ENCODE peak calls at places on chromosomes 2 and 18, in four cellular contexts. O is mammary epithelial cell, M is GM12864, S is PC-3. P is an unnamed sample.

GRCh38 chr2:226556050-226556449 is 243.6 kb downstream of the IRS1 start:
- DNase-seq in M (no peak), S (no peak), O (no peak), P (no peak)

GRCh38 chr2:172783091-172783898 is 47.6 kb downstream of the RAPGEF4 start:
- DNase-seq in O (peak; percentile 97), S (peak; percentile 94), M (no peak), P (no peak)

GRCh38 chr18:78459646-78460045 is 520.0 kb upstream of the SALL3 start:
- DNase-seq in S (no peak), M (no peak), O (no peak), P (no peak)

GRCh38 chr2:219314804-219315468 is 5.7 kb upstream of the PTPRN start:
- DNase-seq in M (no peak), O (no peak), S (peak; percentile 36), P (no peak)

GRCh38 chr18:22509423-22509822 is 91.7 kb upstream of the CTAGE1 start:
- DNase-seq in M (no peak), O (no peak), S (no peak), P (no peak)

GRCh38 chr2:120251863-120252206 is 817 bp upstream of the RALB start:
- DNase-seq in O (no peak), S (no peak), M (no peak), P (no peak)

GRCh38 chr18:34806527-34806926 is 96.4 kb downstream of the DTNA start:
- DNase-seq in O (no peak), M (no peak), S (no peak), P (no peak)

GRCh38 chr2:130332271-130333073 is 10.2 kb upstream of the IMP4 start:
- DNase-seq in O (peak; percentile 82), M (no peak), S (peak; percentile 84), P (peak; percentile 86)

GRCh38 chr18:60259052-60259681 is 113.4 kb downstream of the MC4R start:
- DNase-seq in S (peak; percentile 59), M (no peak), O (peak; percentile 6), P (no peak)

GRCh38 chr2:234823877-234824376 is 127.9 kb upstream of the SH3BP4 start:
- DNase-seq in O (peak; percentile 56), M (no peak), S (peak; percentile 92), P (no peak)

GRCh38 chr2:219175928-219176817 is 552 bp downstream of the CNPPD1 start:
- DNase-seq in O (peak; percentile 33), M (no peak), S (peak; percentile 26), P (peak; percentile 46)

GRCh38 chr2:100875516-100876230 is 55.7 kb downstream of the NPAS2 start:
- DNase-seq in S (no peak), O (no peak), M (no peak), P (no peak)

GRCh38 chr2:174326880-174327558 is 7.7 kb upstream of the SP9 start:
- DNase-seq in S (no peak), O (no peak), M (no peak), P (peak; percentile 53)

GRCh38 chr2:238286551-238286950 is 1.9 kb downstream of the PER2 start:
- DNase-seq in S (peak; percentile 73), O (peak; percentile 86), M (no peak), P (no peak)

GRCh38 chr2:10552220-10552870 is 104.2 kb upstream of the ODC1 start:
- DNase-seq in S (peak; percentile 78), M (no peak), O (no peak), P (no peak)

GRCh38 chr18:60654298-60654697 is 281.7 kb upstream of the MC4R start:
- DNase-seq in S (no peak), O (no peak), M (no peak), P (no peak)

GRCh38 chr2:219131327-219131726 is 29.3 kb downstream of the NHEJ1 start:
- DNase-seq in S (peak; percentile 56), M (no peak), O (no peak), P (no peak)

GRCh38 chr2:131029812-131030211 is 63.4 kb downstream of the FAM168B start:
- DNase-seq in O (no peak), M (no peak), S (no peak), P (no peak)

GRCh38 chr18:59877366-59877765 is 22.4 kb upstream of the PMAIP1 start:
- DNase-seq in M (no peak), O (no peak), S (no peak), P (no peak)

GRCh38 chr18:57906852-57907251 is 103.7 kb upstream of the ATP8B1 start:
- DNase-seq in S (peak; percentile 18), O (peak; percentile 27), M (no peak), P (no peak)
- TF ChIP-seq CTCF in S (peak; percentile 37), O (peak; percentile 5), M (peak; percentile 38), P (no peak)

GRCh38 chr2:64636105-64636873 is 17.4 kb downstream of the SERTAD2 start:
- DNase-seq in M (peak; percentile 78), S (no peak), O (no peak), P (peak; percentile 78)
- TF ChIP-seq CTCF in M (no peak), S (no peak), O (no peak), P (no peak)

GRCh38 chr2:37085731-37086147 is 1.4 kb downstream of the GPATCH11 start:
- DNase-seq in O (peak; percentile 51), S (peak; percentile 73), M (no peak), P (no peak)
- TF ChIP-seq CTCF in O (no peak), S (no peak), M (no peak), P (no peak)

DNA sequence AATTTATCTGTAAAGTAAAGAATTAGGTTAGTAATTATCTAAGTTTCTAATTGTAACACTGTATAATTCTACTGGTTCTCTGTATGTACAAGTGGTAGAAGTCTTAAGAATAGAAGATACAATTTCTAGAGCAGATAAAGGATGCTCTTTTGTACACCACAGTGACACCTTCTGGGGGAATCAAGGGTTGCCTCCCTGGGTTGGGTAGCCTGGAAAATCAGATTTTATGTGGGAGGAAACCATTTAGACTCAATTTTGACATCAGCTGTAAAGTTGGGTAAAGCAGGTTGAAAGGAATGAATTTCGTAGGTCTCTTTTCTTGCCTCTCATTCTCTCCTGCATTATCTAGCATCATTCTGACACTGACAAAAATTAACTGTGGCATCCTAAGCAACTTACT is 354.8 kb downstream of the DCC start:
- DNase-seq in M (no peak), S (peak; percentile 27), O (no peak), P (no peak)
- TF ChIP-seq CTCF in M (peak; percentile 36), S (peak; percentile 49), O (peak; percentile 48), P (peak; percentile 16)

GRCh38 chr2:41873102-41873501 is 174.7 kb upstream of the PKDCC start:
- DNase-seq in M (no peak), S (no peak), O (no peak), P (no peak)

GRCh38 chr2:41872646-41873045 is 175.2 kb upstream of the PKDCC start:
- DNase-seq in M (no peak), O (no peak), S (no peak), P (no peak)

GRCh38 chr2:41870257-41870570 is 177.6 kb upstream of the PKDCC start:
- DNase-seq in S (no peak), M (no peak), O (no peak), P (no peak)

GRCh38 chr2:41869542-41870256 is 178.1 kb upstream of the PKDCC start:
- DNase-seq in M (peak; percentile 19), O (peak; percentile 23), S (peak; percentile 79), P (peak; percentile 76)

GRCh38 chr2:41870948-41871522 is 176.8 kb upstream of the PKDCC start:
- DNase-seq in S (no peak), O (no peak), M (no peak), P (no peak)
- TF ChIP-seq CTCF in S (no peak), O (no peak), M (no peak), P (no peak)

DNA sequence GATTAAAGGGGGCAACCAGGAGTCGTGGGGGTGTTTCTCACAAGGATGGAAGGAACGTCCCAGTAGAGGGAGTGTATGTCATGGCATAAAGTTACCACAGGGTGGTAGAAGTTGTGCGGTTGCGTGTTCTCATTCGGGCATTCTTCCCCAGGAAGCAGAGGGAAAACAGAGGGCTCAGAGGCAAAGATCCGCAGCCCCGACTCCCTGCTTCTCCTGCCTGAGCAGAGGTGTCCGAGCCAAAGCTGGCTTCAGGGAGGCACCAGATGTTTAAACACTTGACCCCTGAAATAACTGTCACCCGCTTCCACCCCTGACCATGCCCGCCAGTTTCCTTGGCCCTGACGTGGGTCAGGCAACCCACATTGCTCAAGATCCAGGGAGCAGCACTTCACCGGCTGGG is 83.7 kb downstream of the EN1 start:
- DNase-seq in O (no peak), S (peak; percentile 20), M (no peak), P (no peak)
- TF ChIP-seq CTCF in O (no peak), S (peak; percentile 43), M (no peak), P (no peak)

GRCh38 chr2:98391581-98392270 is 45.5 kb downstream of the CNGA3 start:
- DNase-seq in S (no peak), O (no peak), M (no peak), P (peak; percentile 18)
- TF ChIP-seq CTCF in S (no peak), O (no peak), M (no peak), P (no peak)

GRCh38 chr2:132915812-132916211 is 245.8 kb upstream of the LYPD1 start:
- DNase-seq in S (no peak), O (no peak), M (no peak), P (no peak)

GRCh38 chr2:132910432-132910831 is 240.4 kb upstream of the LYPD1 start:
- DNase-seq in M (no peak), S (no peak), O (no peak), P (no peak)

GRCh38 chr2:132916219-132916618 is 246.2 kb upstream of the LYPD1 start:
- DNase-seq in M (no peak), O (no peak), S (no peak), P (no peak)

GRCh38 chr2:132909427-132909826 is 239.4 kb upstream of the LYPD1 start:
- DNase-seq in M (no peak), O (peak; percentile 14), S (peak; percentile 22), P (no peak)

DNA sequence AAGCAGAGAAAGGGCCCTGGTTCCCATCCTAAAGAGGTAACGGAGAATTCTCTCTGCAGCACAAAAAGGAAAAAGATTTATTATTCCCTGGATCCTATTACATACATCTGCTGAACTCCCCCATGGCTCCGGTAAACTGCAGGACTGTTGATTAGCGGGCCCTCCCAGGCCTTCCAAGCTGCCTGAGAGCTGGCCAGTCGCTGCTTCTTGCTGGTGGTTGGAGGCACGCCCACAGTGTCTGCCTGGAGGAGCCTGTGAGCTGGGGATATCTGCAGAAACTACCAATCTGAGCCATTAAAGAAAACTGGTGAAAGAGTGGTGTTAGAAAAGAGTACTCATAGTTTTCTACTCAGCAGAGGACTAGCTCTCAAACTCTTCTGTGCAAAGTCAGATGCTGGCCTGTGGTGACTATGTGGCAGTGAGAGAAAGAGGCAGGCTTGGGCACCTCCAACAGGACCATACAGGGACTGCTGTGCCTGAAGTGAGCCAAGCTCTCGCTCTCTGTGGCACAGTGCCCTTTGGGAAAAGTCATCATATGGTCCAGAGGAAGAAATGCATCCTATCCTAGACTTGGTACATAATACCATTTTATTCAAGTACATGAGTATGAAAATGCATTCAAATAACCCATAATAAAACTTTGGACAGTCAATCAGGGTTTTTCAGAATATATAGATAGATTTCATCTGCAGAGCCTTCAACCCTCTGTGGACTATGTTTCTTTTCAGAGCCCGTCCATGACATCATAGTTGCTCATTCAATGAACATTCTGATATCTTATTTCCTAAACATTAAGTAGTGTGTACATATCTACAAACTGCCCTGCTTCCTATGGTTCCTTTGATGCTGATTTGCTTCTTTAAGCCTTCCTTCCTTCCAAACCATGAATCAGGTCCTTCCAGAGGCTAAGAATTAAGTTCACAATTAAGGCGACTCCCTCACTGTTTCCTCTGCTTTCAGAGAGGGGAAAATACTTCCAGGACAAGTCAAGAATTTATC is 242.0 kb upstream of the LYPD1 start:
- DNase-seq in O (no peak), M (no peak), S (no peak), P (no peak)
- TF ChIP-seq CTCF in O (no peak), M (no peak), S (no peak), P (no peak)